ENCODE peak calls at places on chromosome 3, in six cellular contexts. V is COR-L47; I is naive thymus-derived CD8-positive, alpha-beta T cell; K is RCC 7860; O is fibroblast of lung; A is stimulated activated CD8-positive, alpha-beta memory T cell treated with anti-CD3 and anti-CD28 coated beads, Interleukin-2, amount 100 ng/mL, for 48 hours. P is an unnamed sample.

GRCh38 chr3:154885016-154885415 is 195.1 kb upstream of the MME start:
- DNase-seq in V (no peak), I (no peak), K (no peak), O (peak; percentile 89), A (no peak), P (no peak)

GRCh38 chr3:58336135-58336882 is 3.6 kb downstream of the PXK start:
- DNase-seq in V (no peak), I (no peak), K (peak; percentile 92), O (peak; percentile 78), A (no peak), P (no peak)

GRCh38 chr3:138348107-138348949 is at the start of gene MRAS:
- DNase-seq in V (peak; percentile 56), I (peak; percentile 33), K (peak; percentile 60), O (peak; percentile 83), A (peak; percentile 20), P (peak; percentile 28)

GRCh38 chr3:126792998-126793397 is 89.0 kb downstream of the CHCHD6 start:
- DNase-seq in V (no peak), I (no peak), K (no peak), O (no peak), A (no peak), P (no peak)

GRCh38 chr3:143134446-143134845 is 14.9 kb downstream of the CHST2 start:
- DNase-seq in V (peak; percentile 100), I (no peak), K (no peak), O (no peak), A (no peak), P (no peak)

GRCh38 chr3:126913524-126913923 is 69.4 kb upstream of the PLXNA1 start:
- DNase-seq in V (no peak), I (no peak), K (peak; percentile 58), O (no peak), A (no peak), P (peak; percentile 28)

GRCh38 chr3:192915306-192915705 is 2.4 kb downstream of the MB21D2 start:
- DNase-seq in V (peak; percentile 69), I (no peak), K (peak; percentile 40), O (peak; percentile 55), A (no peak), P (no peak)

GRCh38 chr3:98180311-98180710 is 13.8 kb downstream of the OR5H15 start:
- DNase-seq in V (no peak), I (no peak), K (no peak), O (no peak), A (no peak), P (no peak)

GRCh38 chr3:143209715-143210059 is 90.1 kb downstream of the CHST2 start:
- DNase-seq in V (no peak), I (no peak), K (no peak), O (no peak), A (no peak), P (no peak)

GRCh38 chr3:79162653-79163052 is 605.1 kb downstream of the ROBO1 start:
- DNase-seq in V (no peak), I (no peak), K (no peak), O (peak; percentile 18), A (no peak), P (no peak)

GRCh38 chr3:25448750-25449684 is 21.0 kb downstream of the RARB start:
- DNase-seq in V (peak; percentile 67), I (no peak), K (peak; percentile 29), O (peak; percentile 75), A (no peak), P (no peak)

GRCh38 chr3:145952541-145952940 is 208.4 kb downstream of the PLOD2 start:
- DNase-seq in V (no peak), I (no peak), K (no peak), O (peak; percentile 92), A (no peak), P (no peak)

GRCh38 chr3:2485027-2485375 is 386.3 kb downstream of the CNTN4 start:
- DNase-seq in V (no peak), I (no peak), K (no peak), O (no peak), A (no peak), P (no peak)

P was measured in T-helper 2 cell treated with Interferon-gamma antibody and Interleukin-4, amounts not matched to agents 5 μg/mL and 100 μg/mL, for 36 hours.